ENCODE peak calls at places on chromosomes 5 and 9, in four cellular contexts. Q is HepG2, B is K562, M is HCT116. D is an unnamed sample.

GRCh38 chr5:64301566-64301965 is 135.9 kb downstream of the RNF180 start:
- DNase-seq in Q (no peak), B (no peak), M (no peak), D (no peak)

GRCh38 chr5:87650284-87650683 is 237.6 kb upstream of the CCNH start:
- DNase-seq in Q (no peak), B (no peak), M (no peak), D (no peak)

GRCh38 chr5:107557051-107557658 is 113.6 kb downstream of the EFNA5 start:
- DNase-seq in Q (no peak), B (no peak), M (peak; percentile 59), D (no peak)

GRCh38 chr5:96014395-96014794 is 52.7 kb upstream of the ELL2 start:
- DNase-seq in Q (no peak), B (no peak), M (no peak), D (no peak)

GRCh38 chr9:7172445-7173115 is 414.8 kb downstream of the KDM4C start:
- DNase-seq in Q (no peak), B (no peak), M (no peak), D (no peak)

GRCh38 chr9:71765693-71766092 is 2.6 kb downstream of the CEMIP2 start:
- DNase-seq in Q (peak; percentile 79), B (no peak), M (no peak), D (no peak)

GRCh38 chr9:124697326-124698200 is 73.5 kb downstream of the NR6A1 start:
- DNase-seq in Q (no peak), B (no peak), M (no peak), D (no peak)

GRCh38 chr9:18748106-18748719 is 274.3 kb downstream of the ADAMTSL1 start:
- DNase-seq in Q (no peak), B (no peak), M (no peak), D (no peak)

GRCh38 chr5:8012131-8012977 is 143.4 kb downstream of the MTRR start:
- DNase-seq in Q (peak; percentile 6), B (peak; percentile 62), M (no peak), D (no peak)

GRCh38 chr5:127400524-127400923 is 109.9 kb downstream of the MEGF10 start:
- DNase-seq in Q (no peak), B (no peak), M (no peak), D (no peak)

GRCh38 chr5:95261369-95262175 is 23.3 kb downstream of the MCTP1 start:
- DNase-seq in Q (peak; percentile 37), B (peak; percentile 15), M (no peak), D (peak; percentile 48)

GRCh38 chr9:86589273-86589672 is 235.1 kb upstream of the TUT7 start:
- DNase-seq in Q (no peak), B (peak; percentile 5), M (no peak), D (no peak)

GRCh38 chr9:94919376-94920098 is 193.0 kb downstream of the AOPEP start:
- DNase-seq in Q (no peak), B (no peak), M (peak; percentile 59), D (no peak)

GRCh38 chr5:118553662-118554061 is 434.7 kb downstream of the DTWD2 start:
- DNase-seq in Q (no peak), B (no peak), M (no peak), D (no peak)

GRCh38 chr5:91219803-91220371 is 163.2 kb downstream of the ARRDC3 start:
- DNase-seq in Q (no peak), B (peak; percentile 37), M (peak; percentile 26), D (no peak)

GRCh38 chr5:151751091-151751490 is 7.3 kb downstream of the ATOX1 start:
- DNase-seq in Q (no peak), B (no peak), M (no peak), D (no peak)
- TF ChIP-seq SIN3A in Q (no peak), B (no peak), M (no peak), D (no peak)

DNA sequence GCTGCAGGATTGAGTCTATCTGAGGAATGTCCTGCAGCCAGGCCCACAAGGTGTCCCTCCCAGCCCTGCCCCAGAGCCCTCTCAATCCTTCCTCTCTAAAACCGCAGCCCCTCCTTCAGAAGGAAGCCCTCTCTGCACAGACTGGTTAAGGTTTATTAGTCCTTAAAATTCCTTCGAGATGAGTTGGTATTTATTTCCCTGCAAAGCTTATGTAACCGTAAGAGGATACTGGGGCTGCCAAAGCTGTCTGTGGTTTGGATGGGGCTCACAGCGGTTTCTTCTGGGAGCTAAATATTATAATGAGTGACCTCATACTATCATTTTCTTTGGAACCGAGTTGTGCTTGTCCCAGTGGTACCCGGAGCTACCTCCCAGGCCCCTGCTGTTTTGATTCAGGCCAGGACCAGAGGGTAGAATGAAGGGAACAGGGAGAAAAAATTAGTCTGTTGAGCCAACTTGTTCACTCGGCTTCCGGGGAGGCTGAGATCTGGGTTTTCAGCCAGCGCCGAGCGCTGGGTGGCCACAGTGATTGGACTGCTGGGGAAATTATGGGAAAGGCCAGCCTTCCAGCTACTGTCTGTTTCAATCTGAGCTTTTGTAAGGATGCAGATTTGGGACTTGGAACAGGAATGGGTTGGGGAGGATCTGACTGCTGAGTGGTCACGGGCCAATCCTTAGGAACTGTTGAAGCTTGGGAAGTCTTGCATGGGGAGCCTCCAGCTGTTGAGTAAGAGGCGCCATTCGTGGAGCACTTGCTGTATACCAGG is 107.5 kb downstream of the NDFIP1 start:
- DNase-seq in Q (peak; percentile 54), B (no peak), M (peak; percentile 66), D (peak; percentile 41)
- TF ChIP-seq TCF7L2 in Q (no peak), B (no peak), M (peak; percentile 35), D (peak; percentile 79)

GRCh38 chr9:35161713-35162604 is at the start of gene UNC13B:
- DNase-seq in Q (peak; percentile 93), B (peak; percentile 95), M (peak; percentile 82), D (peak; percentile 56)
- TF ChIP-seq CTCF in Q (peak; percentile 59), B (no peak), M (no peak), D (peak; percentile 35)

GRCh38 chr9:110069326-110070248 is 138.4 kb downstream of the C9orf152 start:
- DNase-seq in Q (no peak), B (no peak), M (no peak), D (peak; percentile 72)
- TF ChIP-seq SIN3A in Q (no peak), B (no peak), M (no peak), D (no peak)

DNA sequence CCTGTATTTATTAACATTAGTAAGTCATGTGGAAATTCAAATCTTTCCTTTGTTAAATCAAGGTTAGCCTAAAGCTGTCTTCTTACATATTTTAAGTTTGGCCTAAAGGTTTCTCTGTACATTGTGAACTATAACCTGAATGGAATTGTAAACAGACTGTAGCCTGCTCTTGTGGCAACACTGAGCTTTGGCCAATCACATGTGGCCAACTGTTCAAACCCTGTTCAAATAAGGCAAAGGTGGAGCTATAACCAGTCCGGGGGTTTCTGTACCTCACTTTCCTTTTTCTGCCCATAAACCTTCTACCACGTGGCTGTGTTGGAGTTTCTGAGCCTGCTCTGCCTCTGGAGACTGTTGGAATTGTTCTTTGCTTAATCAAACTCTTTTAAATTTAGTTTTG is 3.3 kb upstream of the HAPLN1 start:
- DNase-seq in Q (peak; percentile 51), B (no peak), M (no peak), D (no peak)
- TF ChIP-seq TCF7L2 in Q (no peak), B (no peak), M (no peak), D (no peak)

DNA sequence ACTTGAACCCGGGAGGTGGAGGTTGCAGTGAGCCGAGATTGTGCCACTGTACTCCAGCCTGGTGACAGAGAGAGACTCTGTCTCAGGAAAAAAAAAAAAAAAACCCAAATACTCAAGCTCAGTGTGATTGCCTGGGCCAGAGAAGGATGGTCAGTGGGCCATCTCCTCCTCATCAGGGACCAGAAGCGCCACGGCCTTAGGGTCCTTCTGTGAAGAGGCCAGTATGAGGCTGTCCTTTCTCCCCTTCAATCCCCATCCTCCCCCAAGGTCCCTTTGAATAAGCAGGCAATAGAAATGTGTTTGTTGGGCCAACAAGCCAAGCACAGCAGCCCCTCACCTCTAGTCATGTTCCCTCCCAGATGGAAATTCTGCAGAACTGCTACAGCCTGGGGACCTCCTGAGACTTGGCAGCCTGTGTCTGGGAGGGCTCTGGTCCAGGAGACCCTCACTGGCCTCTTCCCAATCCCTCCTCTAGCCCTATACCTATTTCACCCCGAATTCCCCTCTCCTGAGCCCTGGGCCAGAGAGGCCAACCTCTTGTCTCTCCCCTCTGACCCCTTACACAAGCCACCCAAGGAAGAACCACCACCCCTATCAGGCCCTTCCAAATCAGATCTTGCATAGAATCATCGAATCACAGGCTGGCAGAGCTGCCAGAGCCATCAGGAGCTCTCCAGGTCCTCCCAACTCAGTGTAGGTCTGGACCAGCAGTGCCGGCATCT is 1.0 kb downstream of the CSF1R start:
- DNase-seq in Q (no peak), B (no peak), M (no peak), D (no peak)
- TF ChIP-seq CTCF in Q (no peak), B (no peak), M (no peak), D (no peak)

DNA sequence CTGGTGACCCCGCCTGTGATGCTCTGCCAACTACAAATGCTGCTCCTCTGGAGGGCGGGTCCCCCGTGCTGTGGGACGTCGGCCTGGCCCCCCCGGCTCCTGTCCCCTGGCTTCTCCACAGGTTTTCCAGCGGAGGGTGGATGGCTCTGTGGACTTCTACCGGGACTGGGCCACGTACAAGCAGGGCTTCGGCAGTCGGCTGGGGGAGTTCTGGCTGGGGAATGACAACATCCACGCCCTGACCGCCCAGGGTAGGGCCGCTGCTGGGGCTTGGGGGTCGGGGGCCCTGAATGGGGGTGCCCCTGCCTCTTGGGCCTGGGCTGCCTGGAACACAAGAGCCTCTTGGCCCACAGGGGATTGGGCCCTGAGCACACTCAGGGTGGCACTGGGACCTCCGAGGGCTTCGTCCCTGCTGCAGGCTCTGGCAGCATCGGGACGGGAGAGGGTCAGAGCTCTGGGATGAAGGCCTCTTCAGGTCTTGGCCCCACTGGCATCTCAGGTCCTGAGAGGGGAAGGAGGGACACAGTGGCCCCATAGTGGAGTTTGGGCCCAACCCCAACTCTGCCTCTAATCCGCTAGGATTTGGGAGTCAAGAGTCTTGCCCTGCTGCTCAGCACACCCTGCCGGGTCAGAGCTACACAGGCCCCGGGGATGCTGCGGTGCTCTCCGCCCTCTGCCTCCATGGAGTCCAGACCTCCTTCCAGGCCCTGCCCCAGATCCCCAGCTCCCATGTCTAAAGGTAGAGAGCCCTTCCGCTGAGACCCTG is 5.2 kb downstream of the FCN2 start:
- DNase-seq in Q (no peak), B (no peak), M (no peak), D (no peak)
- TF ChIP-seq SIN3A in Q (no peak), B (no peak), M (no peak), D (no peak)

D was measured in Panc1.